ENCODE peak calls at places on chromosomes 4 and X, in four cellular contexts. H is HCT116, R is HepG2, W is K562. C is an unnamed sample.

GRCh38 chr4:165312506-165312905 is 15.0 kb upstream of the MSMO1 start:
- DNase-seq in H (no peak), R (no peak), W (no peak), C (no peak)

GRCh38 chrX:23334871-23335599 is 386 bp downstream of the PTCHD1 start:
- DNase-seq in H (no peak), R (no peak), W (no peak), C (no peak)

GRCh38 chr4:10094841-10095240 is 21.8 kb downstream of the WDR1 start:
- DNase-seq in H (no peak), R (no peak), W (no peak), C (no peak)

GRCh38 chrX:39819921-39820849 is 277.6 kb downstream of the BCOR start:
- DNase-seq in H (no peak), R (no peak), W (no peak), C (no peak)

GRCh38 chrX:151153086-151153485 is 23.3 kb upstream of the GPR50 start:
- DNase-seq in H (no peak), R (peak), W (no peak), C (peak)

GRCh38 chr4:34731045-34731444 is 1513.3 kb downstream of the ARAP2 start:
- DNase-seq in H (no peak), R (no peak), W (no peak), C (no peak)

GRCh38 chr4:2256781-2257191 is 5.1 kb downstream of the MXD4 start:
- DNase-seq in H (no peak), R (no peak), W (peak), C (no peak)

GRCh38 chr4:89119836-89120235 is 8.5 kb downstream of the TIGD2 start:
- DNase-seq in H (no peak), R (no peak), W (no peak), C (no peak)

GRCh38 chrX:21972721-21973120 is 32.2 kb downstream of the SMS start:
- DNase-seq in H (no peak), R (no peak), W (no peak), C (no peak)

GRCh38 chr4:80201326-80202151 is 4.2 kb downstream of the PRDM8 start:
- DNase-seq in H (no peak), R (no peak), W (no peak), C (no peak)

GRCh38 chr4:76200771-76201224 is 12.8 kb downstream of the SCARB2 start:
- DNase-seq in H (no peak), R (peak), W (no peak), C (no peak)

GRCh38 chr4:139913995-139914394 is 240.0 kb downstream of the MAML3 start:
- DNase-seq in H (no peak), R (no peak), W (no peak), C (no peak)

GRCh38 chr4:139913398-139913990 is 240.5 kb downstream of the MAML3 start:
- DNase-seq in H (no peak), R (peak), W (no peak), C (no peak)

GRCh38 chr4:139918591-139918990 is 235.4 kb downstream of the MAML3 start:
- DNase-seq in H (no peak), R (no peak), W (no peak), C (no peak)

GRCh38 chr4:139917896-139918295 is 236.1 kb downstream of the MAML3 start:
- DNase-seq in H (no peak), R (no peak), W (no peak), C (no peak)

DNA sequence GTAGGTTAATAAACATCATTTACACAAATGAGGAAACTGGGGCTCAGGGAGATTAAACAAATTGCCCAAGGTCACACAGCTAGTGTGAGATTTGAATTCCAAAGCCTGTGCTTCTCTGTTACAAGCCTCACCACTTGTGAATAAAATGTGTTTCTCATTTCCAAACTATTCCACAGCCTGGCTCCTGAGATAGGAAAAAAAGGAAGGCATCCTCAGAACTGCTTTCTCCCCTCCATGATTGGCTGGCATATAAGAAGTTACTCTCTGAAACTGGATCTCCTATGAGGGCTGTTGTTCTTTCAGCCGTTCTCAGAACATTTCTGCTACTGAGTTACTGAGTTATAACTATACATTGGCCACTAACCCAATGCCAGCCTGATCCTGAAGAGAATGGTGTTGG is 237.9 kb downstream of the MAML3 start:
- DNase-seq in H (no peak), R (no peak), W (no peak), C (no peak)
- TF ChIP-seq TCF7L2 in H (no peak), R (no peak), W (no peak), C (no peak)

DNA sequence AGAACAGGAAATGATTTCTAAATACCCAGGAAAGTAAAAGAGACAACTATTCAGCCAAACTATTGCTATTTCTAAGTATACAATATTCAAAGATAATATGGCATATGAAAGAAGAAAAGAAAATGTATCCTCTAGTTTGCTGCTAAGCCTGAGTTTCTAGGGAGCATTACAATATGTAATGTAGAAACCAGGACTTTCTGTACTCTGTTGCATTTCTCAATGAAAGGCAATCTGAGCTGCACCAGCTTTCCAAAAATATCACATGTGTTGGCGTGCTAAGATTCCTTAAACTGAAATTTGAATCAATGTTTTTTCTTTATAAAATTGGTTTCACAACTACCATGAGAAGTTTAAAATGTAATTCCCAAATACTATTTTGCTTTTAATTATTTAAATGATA is 129.6 kb downstream of the ANK2 start:
- DNase-seq in H (no peak), R (no peak), W (no peak), C (no peak)
- TF ChIP-seq SIN3A in H (no peak), R (no peak), W (no peak), C (no peak)

GRCh38 chrX:153225438-153226098 is 46.5 kb downstream of the MAGEA1 start:
- DNase-seq in H (no peak), R (no peak), W (no peak), C (no peak)

DNA sequence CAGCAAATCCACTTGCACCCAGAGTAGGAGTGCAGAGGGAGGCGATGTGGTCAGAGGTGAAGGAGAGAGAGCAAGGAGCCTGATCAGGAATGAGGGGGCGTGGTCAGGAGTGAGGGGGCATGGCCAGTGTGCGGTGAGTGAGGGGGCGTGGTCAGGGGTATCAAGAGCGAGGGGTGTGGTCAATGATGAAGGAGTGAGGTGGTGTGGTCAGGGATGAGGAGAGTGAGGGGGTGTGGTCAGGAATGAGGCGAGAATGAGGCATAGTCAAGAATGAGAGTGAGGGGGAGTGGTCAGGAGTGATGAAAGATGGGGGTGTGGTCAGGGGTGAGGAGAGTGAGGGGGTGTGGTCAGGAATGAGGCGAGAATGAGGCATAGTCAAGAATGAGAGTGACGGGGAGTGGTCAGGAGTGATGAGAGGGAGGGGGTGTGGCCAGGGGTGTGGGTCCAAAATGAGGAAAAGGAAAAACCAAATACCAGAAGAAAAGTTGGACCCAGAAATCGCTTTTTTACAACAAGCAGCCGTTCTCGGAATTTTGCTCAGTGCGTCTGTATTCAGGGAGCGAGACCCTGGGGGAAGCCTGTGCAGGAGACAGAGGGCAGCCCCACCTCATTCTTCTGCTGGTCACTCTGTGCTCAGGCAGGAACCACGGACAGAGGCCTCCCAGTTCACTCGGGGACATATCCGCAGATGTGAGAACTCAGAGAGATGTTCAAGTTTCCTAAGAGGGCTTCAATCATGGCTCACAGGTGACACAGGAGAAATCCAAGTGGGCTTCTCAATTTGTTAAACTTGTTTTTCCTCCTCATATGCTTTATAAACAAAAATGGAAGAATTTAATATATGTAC is 47.5 kb downstream of the MAGEA1 start:
- DNase-seq in H (peak), R (no peak), W (peak), C (peak)
- TF ChIP-seq REST in H (no peak), R (no peak), W (no peak), C (peak)

GRCh38 chr4:181162266-181163063 is 1080.7 kb upstream of the TENM3 start:
- DNase-seq in H (no peak), R (no peak), W (no peak), C (no peak)
- TF ChIP-seq TCF7L2 in H (no peak), R (no peak), W (no peak), C (no peak)

DNA sequence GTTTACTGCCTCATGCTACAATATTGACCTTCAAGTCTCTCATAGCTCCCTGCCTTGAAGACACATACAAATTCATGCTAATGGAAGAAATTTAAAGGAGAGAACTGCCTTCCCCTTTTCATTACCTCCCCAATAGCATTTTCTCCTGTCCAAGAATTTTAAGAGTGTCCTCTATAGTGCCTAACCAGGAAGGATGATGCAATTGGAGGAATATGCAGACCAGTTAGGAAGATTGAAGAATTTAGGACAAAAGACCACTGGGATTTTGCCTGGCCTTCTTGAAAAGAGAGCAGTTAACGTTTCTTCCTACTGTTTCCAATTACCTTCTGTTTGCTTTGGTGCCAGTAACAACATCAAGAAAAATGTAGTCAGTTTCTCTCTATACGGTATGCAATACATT is 443.9 kb downstream of the INPP4B start:
- DNase-seq in H (no peak), R (no peak), W (no peak), C (no peak)
- TF ChIP-seq SIN3A in H (no peak), R (no peak), W (no peak), C (no peak)

C was measured in Panc1.